ENCODE peak calls at places on chromosomes 16 and 17, in four cellular contexts. G is PC-3, U is Peyer's patch, Q is GM23248. S is an unnamed sample.
A peak's percentile ranks its signal among the peaks of the same experiment; 100 is the strongest.

GRCh38 chr16:16175296-16175695 is 48.0 kb downstream of the ABCC6 start:
- DNase-seq in Q (no peak), U (no peak), G (no peak), S (no peak)

GRCh38 chr17:82078433-82078832 is 12.8 kb upstream of the DUS1L start:
- DNase-seq in U (no peak), G (no peak), Q (no peak), S (no peak)

GRCh38 chr17:50145532-50146229 is 4.8 kb downstream of the PPP1R9B start:
- DNase-seq in Q (no peak), U (no peak), G (no peak), S (no peak)

GRCh38 chr16:64121473-64121872 is 1000.4 kb downstream of the CDH11 start:
- DNase-seq in G (peak; percentile 83), U (no peak), Q (peak; percentile 68), S (no peak)

GRCh38 chr16:8899709-8900317 is 17.7 kb downstream of the LITAFD start:
- DNase-seq in Q (no peak), U (no peak), G (no peak), S (no peak)

GRCh38 chr16:88566158-88566557 is 4.0 kb upstream of the ZC3H18 start:
- DNase-seq in U (no peak), G (no peak), Q (peak; percentile 90), S (no peak)

GRCh38 chr17:69593716-69594115 is 179.2 kb downstream of the MAP2K6 start:
- DNase-seq in G (no peak), Q (no peak), U (no peak), S (no peak)

GRCh38 chr16:8962393-8963009 is 1.2 kb downstream of the USP7 start:
- DNase-seq in G (peak; percentile 8), Q (peak; percentile 48), U (peak; percentile 88), S (peak; percentile 32)

GRCh38 chr17:34254651-34255380 is at the start of gene CCL2:
- DNase-seq in U (peak; percentile 72), G (no peak), Q (peak; percentile 78), S (no peak)

GRCh38 chr16:29824589-29825144 is 4.4 kb downstream of the MVP start:
- DNase-seq in Q (peak; percentile 82), G (peak; percentile 65), U (no peak), S (no peak)

GRCh38 chr17:56176101-56176500 is 22.8 kb downstream of the ANKFN1 start:
- DNase-seq in Q (peak; percentile 33), U (no peak), G (no peak), S (no peak)
- H3K4me1 ChIP-seq in Q (peaks cover 57% of the 10 kb centered on the region), U (no peaks in the 10 kb centered on the region), G (no peaks in the 10 kb centered on the region), S (no peaks in the 10 kb centered on the region)

DNA sequence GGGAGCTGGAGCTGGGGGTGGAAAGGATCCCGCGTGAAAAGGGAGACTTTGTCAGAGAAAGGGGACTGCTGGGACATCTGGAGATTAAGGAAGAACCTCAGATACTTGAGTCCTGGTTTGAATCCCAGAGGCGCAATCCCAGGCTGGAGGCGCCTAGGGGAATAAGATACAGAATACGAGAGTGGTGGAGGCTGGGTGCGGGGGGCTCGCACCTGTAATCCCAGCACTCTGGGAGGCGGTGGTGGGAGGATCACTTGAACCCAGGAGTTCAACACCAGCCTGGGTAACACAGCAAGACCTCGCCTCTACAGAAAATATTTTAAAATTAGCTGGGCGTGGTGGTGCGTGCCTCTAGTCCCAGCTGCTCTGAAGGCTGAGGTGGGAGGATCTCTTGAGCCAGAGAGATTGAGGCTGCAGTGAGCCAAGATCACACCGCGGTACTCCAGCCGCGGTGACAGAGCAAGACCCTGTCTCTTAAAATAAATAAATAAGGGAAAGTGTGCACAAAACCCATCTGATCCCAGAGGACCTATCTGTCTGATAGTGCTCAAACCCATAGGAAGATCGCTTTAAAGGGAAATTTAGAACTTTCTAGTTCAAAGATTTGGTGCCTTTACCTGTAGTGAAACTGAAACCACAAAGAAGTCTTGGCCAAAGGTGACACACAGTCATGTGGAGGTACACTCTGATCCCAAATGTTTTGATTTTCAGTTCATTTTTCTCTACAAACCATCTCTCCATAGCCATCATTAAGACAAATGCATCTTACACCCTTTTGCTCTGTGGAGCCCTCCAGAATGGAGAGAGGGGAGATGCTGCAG is 625 bp upstream of the SCRN2 start:
- DNase-seq in U (no peak), G (no peak), Q (no peak), S (no peak)
- H3K4me3 ChIP-seq in U (peak overlapping the region; percentile 79), G (peak overlapping the region; percentile 80), Q (peak overlapping the region; percentile 92), S (peak overlapping the region; percentile 95)

DNA sequence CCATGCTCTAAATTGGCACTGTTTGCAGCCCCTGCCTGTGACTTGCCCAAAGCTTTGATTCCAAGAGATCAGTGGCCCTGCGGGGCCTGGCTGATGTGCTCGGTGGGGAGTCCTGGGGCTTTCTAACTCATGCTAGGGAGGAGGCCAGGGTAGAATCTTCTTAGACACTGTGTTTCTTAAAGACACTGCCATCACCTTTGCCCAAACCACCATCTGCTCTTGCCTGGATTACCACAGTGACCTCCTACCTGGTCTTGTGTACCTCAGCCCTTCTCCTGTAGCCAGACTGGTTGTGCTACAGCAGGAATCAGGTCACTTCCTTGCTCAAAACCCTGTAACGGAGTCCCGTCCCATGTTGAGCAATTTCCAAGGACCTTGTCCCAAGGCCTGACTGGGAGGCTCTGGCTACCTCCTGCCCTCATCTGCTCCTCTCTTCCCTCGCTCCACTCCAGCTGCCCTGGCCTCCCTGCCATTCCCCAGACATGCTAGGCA is 71.7 kb downstream of the WWP2 start:
- DNase-seq in G (no peak), Q (no peak), U (peak; percentile 75), S (no peak)
- H3K4me1 ChIP-seq in G (no peaks in the 10 kb centered on the region), Q (peaks cover 11% of the 10 kb centered on the region), U (no peaks in the 10 kb centered on the region), S (no peaks in the 10 kb centered on the region)

DNA sequence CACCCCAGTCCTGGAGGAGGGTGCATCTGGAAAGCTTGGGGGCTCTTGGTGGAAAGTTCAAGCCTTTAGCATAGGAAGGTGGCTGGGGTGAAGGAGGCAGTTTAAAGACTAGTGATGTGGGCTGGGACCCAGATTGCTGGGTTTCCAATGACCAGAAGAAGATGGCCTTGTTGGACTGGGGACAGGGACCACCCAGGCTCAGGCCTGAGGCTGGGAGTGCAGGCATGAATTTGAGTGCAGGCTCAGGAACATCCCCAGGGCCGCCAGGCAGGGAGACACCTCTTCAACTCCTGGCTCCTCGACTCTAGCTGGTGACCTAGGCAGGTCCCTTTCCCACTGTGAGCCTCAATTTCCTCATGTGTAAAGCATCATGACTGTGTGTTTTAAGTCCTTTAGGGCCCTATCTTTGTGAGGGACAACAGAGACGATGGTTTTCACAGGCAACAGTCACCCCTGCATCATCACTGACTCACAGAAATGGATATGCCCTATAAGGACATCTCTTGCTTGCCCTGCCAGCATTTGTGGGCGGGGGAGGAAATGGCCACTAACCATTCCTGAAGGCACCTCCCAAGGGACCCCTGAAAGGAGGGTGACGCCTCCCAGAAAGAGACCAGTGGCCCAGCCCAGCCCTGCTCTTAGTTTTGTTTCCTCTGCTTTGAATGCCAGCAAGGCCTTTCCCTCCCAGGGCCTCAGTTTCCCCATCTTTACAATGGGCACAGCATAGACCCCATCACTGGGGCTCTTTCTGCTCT is 11.1 kb downstream of the NLRC5 start:
- DNase-seq in G (peak; percentile 74), Q (peak; percentile 97), U (peak; percentile 79), S (no peak)
- H3K4me3 ChIP-seq in G (no peak overlapping the region), Q (no peak overlapping the region), U (peak overlapping the region; percentile 10), S (peak overlapping the region; percentile 33)